ENCODE peak calls at places on chromosomes 2 and 18, in seven cellular contexts. H is CD4-positive, alpha-beta T cell; Q is coronary artery; V is left ventricle myocardium inferior; P is AG04450; B is lower leg skin; I is epithelial cell of esophagus. T is an unnamed sample.

GRCh38 chr2:118635891-118636290 is 211.6 kb downstream of the EN1 start:
- DNase-seq in H (no peak), Q (no peak), V (no peak), P (no peak), B (no peak), I (no peak), T (no peak)

GRCh38 chr2:173644146-173644545 is 289.5 kb downstream of the CDCA7 start:
- DNase-seq in H (no peak), Q (no peak), V (no peak), P (peak; percentile 30), B (no peak), I (peak; percentile 74), T (no peak)

GRCh38 chr18:8703181-8703638 is 2.1 kb upstream of the MTCL1 start:
- DNase-seq in H (no peak), Q (no peak), V (no peak), P (no peak), B (no peak), I (no peak), T (no peak)

GRCh38 chr2:112147382-112147781 is 9.2 kb downstream of the FBLN7 start:
- DNase-seq in H (no peak), Q (no peak), V (peak; percentile 32), P (no peak), B (peak; percentile 13), I (no peak), T (no peak)

GRCh38 chr18:8257851-8258434 is 351.3 kb upstream of the RAB12 start:
- DNase-seq in H (no peak), Q (no peak), V (no peak), P (no peak), B (no peak), I (no peak), T (no peak)

GRCh38 chr2:111121028-111121872 is 536 bp downstream of the BCL2L11 start:
- DNase-seq in H (peak; percentile 25), Q (peak; percentile 76), V (peak; percentile 42), P (no peak), B (peak; percentile 38), I (peak; percentile 50), T (peak; percentile 44)

GRCh38 chr2:219057709-219058540 is 2.8 kb downstream of the IHH start:
- DNase-seq in H (peak; percentile 67), Q (peak; percentile 81), V (peak; percentile 73), P (no peak), B (peak; percentile 28), I (peak; percentile 64), T (peak; percentile 75)

GRCh38 chr2:63846487-63846886 is 4.8 kb downstream of the UGP2 start:
- DNase-seq in H (no peak), Q (no peak), V (no peak), P (no peak), B (no peak), I (no peak), T (no peak)

GRCh38 chr2:237171396-237171795 is 85.7 kb downstream of the COPS8 start:
- DNase-seq in H (no peak), Q (no peak), V (no peak), P (peak; percentile 93), B (peak; percentile 52), I (peak; percentile 78), T (no peak)

GRCh38 chr2:219434718-219435525 is at the start of gene SPEG:
- DNase-seq in H (no peak), Q (peak; percentile 74), V (no peak), P (no peak), B (no peak), I (no peak), T (no peak)

GRCh38 chr2:72276356-72276755 is 128.7 kb upstream of the CYP26B1 start:
- DNase-seq in H (no peak), Q (no peak), V (no peak), P (no peak), B (no peak), I (no peak), T (no peak)

GRCh38 chr2:57443985-57444501 is 602.6 kb upstream of the VRK2 start:
- DNase-seq in H (no peak), Q (no peak), V (no peak), P (no peak), B (no peak), I (no peak), T (no peak)

GRCh38 chr2:171160119-171160629 is 519 bp downstream of the TLK1 start:
- DNase-seq in H (peak; percentile 56), Q (peak; percentile 79), V (peak; percentile 66), P (no peak), B (peak; percentile 47), I (peak; percentile 76), T (peak; percentile 44)

GRCh38 chr2:127108090-127108523 is 1.2 kb upstream of the BIN1 start:
- DNase-seq in H (no peak), Q (peak; percentile 69), V (no peak), P (no peak), B (peak; percentile 12), I (no peak), T (no peak)

GRCh38 chr2:101175991-101176390 is 24.8 kb upstream of the TBC1D8 start:
- DNase-seq in H (no peak), Q (no peak), V (no peak), P (no peak), B (no peak), I (peak; percentile 48), T (no peak)

GRCh38 chr2:186695081-186695756 is 1.4 kb downstream of the FAM171B start:
- DNase-seq in H (no peak), Q (no peak), V (no peak), P (peak; percentile 32), B (no peak), I (peak; percentile 75), T (no peak)

GRCh38 chr18:3037423-3037915 is 24.5 kb upstream of the LPIN2 start:
- DNase-seq in H (no peak), Q (no peak), V (no peak), P (peak; percentile 55), B (no peak), I (peak; percentile 94), T (peak; percentile 94)

GRCh38 chr18:14924226-14924625 is 176.3 kb downstream of the ANKRD30B start:
- DNase-seq in H (no peak), Q (no peak), V (no peak), P (no peak), B (no peak), I (no peak), T (no peak)

GRCh38 chr2:48423376-48423775 is 106.6 kb upstream of the STON1 start:
- DNase-seq in H (no peak), Q (no peak), V (no peak), P (peak; percentile 50), B (no peak), I (peak; percentile 93), T (no peak)

GRCh38 chr2:78245394-78246140 is 723.4 kb upstream of the LRRTM4 start:
- DNase-seq in H (no peak), Q (no peak), V (no peak), P (no peak), B (no peak), I (no peak), T (peak; percentile 54)

GRCh38 chr2:133362061-133362476 is 206.2 kb downstream of the NCKAP5 start:
- DNase-seq in H (no peak), Q (no peak), V (no peak), P (peak; percentile 26), B (no peak), I (peak; percentile 66), T (no peak)

GRCh38 chr18:46212398-46212797 is 108.2 kb downstream of the HAUS1 start:
- DNase-seq in H (no peak), Q (no peak), V (no peak), P (no peak), B (no peak), I (no peak), T (no peak)

GRCh38 chr18:46214435-46214834 is 110.2 kb downstream of the HAUS1 start:
- DNase-seq in H (no peak), Q (no peak), V (no peak), P (no peak), B (no peak), I (no peak), T (no peak)

GRCh38 chr18:46215902-46216723 is 111.9 kb downstream of the HAUS1 start:
- DNase-seq in H (no peak), Q (no peak), V (no peak), P (no peak), B (no peak), I (peak; percentile 20), T (no peak)

GRCh38 chr18:46211816-46212215 is 107.6 kb downstream of the HAUS1 start:
- DNase-seq in H (no peak), Q (no peak), V (no peak), P (no peak), B (no peak), I (no peak), T (no peak)

DNA sequence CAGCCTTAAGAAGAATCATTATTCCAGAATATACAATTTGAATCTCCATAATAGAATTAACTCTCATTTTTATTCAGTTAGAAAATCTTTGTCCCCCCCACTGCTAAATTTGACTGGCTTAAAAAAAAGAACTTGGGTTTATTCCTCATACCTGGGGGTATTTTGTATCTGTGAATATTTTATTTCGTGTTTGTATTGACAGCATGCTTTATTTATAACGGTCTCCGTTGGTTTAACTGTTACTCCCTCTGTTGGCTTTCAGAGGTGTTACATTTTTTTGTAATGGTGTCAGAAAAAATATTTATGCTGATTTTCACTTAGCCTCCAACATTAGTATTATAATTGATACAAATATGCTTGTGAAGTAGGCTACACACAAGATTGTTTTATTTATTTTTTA is 109.1 kb downstream of the HAUS1 start:
- DNase-seq in H (no peak), Q (no peak), V (no peak), P (no peak), B (no peak), I (peak; percentile 31), T (peak; percentile 29)
- TF ChIP-seq CTCF in H (peak; percentile 75), Q (peak; percentile 14), V (peak; percentile 64), P (peak; percentile 38), B (no peak), I (peak; percentile 36), T (peak; percentile 59)

GRCh38 chr18:39455300-39455699 is 1889.7 kb upstream of the CELF4 start:
- DNase-seq in H (no peak), Q (no peak), V (no peak), P (no peak), B (no peak), I (peak; percentile 96), T (no peak)
- TF ChIP-seq CTCF in H (no peak), Q (no peak), V (no peak), P (no peak), B (no peak), I (no peak), T (no peak)

GRCh38 chr18:79246309-79247108 is 149.2 kb upstream of the NFATC1 start:
- DNase-seq in H (peak; percentile 52), Q (no peak), V (peak; percentile 71), P (peak; percentile 15), B (peak; percentile 41), I (peak; percentile 87), T (peak; percentile 55)
- TF ChIP-seq CTCF in H (peak; percentile 95), Q (peak; percentile 89), V (peak; percentile 98), P (peak; percentile 93), B (no peak), I (peak; percentile 54), T (peak; percentile 96)

DNA sequence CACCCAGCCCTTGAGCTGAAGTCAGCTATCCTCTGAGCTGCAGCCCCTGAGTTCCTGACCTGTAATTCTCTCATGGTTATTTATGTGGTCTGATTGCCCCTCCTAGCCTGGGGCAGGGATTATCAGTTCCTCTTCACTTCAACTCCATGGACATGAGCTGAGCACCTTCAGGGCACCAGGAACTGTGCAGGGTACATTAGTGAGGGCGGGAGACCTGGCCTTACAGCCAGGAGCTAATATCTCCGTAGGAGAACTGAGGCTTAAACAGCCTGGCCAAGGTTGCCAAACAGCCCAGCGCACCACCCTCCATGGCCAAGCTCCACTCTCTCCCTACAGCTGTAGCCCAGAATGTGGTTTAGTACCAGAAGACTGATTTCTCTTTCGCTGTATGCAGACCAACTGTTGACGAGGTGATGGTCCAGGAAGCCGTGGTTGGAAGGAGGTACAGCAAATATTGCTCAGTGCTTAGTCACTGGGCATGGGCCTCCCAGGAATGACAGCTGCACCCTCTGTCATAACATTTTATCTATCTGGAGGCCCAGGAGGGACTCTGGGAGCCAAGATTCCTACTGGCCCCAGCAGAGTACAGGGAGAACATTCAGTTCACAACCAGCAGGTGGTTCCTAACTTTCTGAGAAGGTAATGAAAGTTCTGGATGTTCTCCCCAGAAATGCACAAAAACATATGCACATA is 228.7 kb upstream of the SIX2 start:
- DNase-seq in H (no peak), Q (peak; percentile 81), V (peak; percentile 29), P (peak; percentile 79), B (peak; percentile 49), I (peak; percentile 93), T (peak; percentile 47)
- TF ChIP-seq CTCF in H (no peak), Q (no peak), V (peak; percentile 26), P (peak; percentile 50), B (no peak), I (peak; percentile 34), T (no peak)

T was measured in MM.1S.